ENCODE peak calls at places on chromosomes 13 and 19, in four cellular contexts. R, X, O and M are unnamed samples.

GRCh38 chr13:76948139-76948538 is at the start of gene ACOD1:
- DNase-seq in R (no peak), X (no peak), O (no peak), M (no peak)

GRCh38 chr13:31101511-31102170 is 60.1 kb downstream of the HSPH1 start:
- DNase-seq in X (no peak), R (no peak), O (no peak), M (no peak)

GRCh38 chr19:16425019-16425418 is 46.8 kb downstream of the EPS15L1 start:
- DNase-seq in O (no peak), X (no peak), R (no peak), M (no peak)

GRCh38 chr13:98584668-98585397 is 7.9 kb upstream of the STK24 start:
- DNase-seq in X (no peak), R (no peak), O (no peak), M (no peak)

GRCh38 chr13:52001120-52001731 is 10.0 kb downstream of the ATP7B start:
- DNase-seq in R (peak), O (peak), X (no peak), M (peak)

GRCh38 chr19:11964858-11965645 is at the start of gene ZNF763:
- DNase-seq in O (no peak), R (peak), X (peak), M (peak)

GRCh38 chr19:5339470-5339949 is 1.1 kb downstream of the PTPRS start:
- DNase-seq in R (peak), O (no peak), X (no peak), M (no peak)

GRCh38 chr19:8307400-8307964 is 676 bp downstream of the CD320 start:
- DNase-seq in R (peak), X (no peak), O (no peak), M (peak)

GRCh38 chr13:100608906-100609305 is 20.3 kb upstream of the GGACT start:
- DNase-seq in R (peak), X (peak), O (no peak), M (no peak)

GRCh38 chr13:100610399-100611347 is 22.1 kb upstream of the GGACT start:
- DNase-seq in O (no peak), R (no peak), X (peak), M (no peak)

DNA sequence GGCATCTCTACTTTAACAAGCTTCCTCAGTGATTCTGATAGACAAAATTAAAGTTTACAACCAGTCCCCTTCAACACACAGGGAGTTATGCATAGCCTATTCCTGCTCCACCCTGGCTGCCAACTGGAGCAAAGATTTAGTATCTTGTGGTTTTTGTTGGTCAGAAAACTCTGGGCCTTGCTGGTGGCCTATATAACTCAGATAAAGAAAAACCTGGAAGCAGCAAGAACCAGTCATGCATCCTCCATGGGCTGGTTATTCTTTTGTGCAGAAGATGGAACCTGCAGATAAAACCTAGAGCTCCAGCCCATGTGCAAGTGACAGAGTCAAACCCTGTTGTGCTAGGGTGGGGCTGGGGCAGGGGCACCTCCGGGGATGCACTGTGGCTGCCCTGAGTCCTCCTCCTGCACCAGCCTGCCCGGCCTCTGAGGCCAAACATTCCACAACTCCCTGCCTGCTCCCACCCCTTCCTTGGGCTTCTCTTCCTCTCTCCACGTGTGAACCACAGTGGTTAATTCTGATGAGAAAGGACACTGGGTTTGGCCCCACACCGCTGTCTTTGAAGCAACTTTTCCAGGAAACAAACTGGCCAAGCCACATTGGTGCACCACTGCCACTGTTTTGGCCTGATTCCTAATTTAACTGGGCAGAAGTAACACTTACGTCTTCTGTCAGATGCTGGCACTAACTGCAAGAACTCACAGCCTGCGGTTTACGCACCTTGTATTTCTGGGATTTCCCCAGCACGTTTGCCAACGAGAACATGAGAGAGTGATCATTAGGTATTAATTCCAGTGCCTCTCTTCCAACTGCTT is 23.3 kb upstream of the GGACT start:
- DNase-seq in R (no peak), X (no peak), O (no peak), M (no peak)
- TF ChIP-seq POLR2AphosphoS2 in R (no peak), X (no peak), O (no peak), M (no peak)

DNA sequence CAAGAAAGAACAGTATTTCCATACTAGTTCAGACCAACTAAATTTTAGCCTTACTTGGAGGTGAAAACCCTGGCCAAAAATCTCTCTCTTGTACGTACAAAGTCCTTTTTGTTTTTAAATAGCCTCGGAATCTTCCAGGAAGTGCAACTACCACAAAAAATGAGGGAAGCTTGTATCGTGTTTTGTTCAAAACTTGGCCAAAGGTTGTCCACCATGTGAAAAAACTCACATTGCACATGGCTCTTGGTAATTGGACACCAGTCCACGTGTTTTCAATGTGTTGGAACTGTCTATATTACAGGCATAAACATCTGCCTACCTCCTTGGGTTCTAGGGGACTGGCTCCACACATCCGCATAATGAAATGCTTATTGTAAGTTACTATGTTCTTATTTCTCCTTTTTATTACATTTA is 15.2 kb upstream of the STRN4 start:
- DNase-seq in X (no peak), O (no peak), R (no peak), M (peak)
- TF ChIP-seq POLR2AphosphoS2 in X (no peak), O (no peak), R (no peak), M (no peak)

GRCh38 chr19:19110410-19111137 is 27.7 kb downstream of the TMEM161A start:
- DNase-seq in O (peak), X (no peak), R (no peak), M (no peak)
- TF ChIP-seq POLR2AphosphoS2 in O (no peak), X (no peak), R (no peak), M (no peak)

GRCh38 chr19:29384676-29385075 is 141.1 kb upstream of the VSTM2B start:
- DNase-seq in O (no peak), X (no peak), R (no peak), M (no peak)
- TF ChIP-seq POLR2AphosphoS2 in O (no peak), X (no peak), R (no peak), M (no peak)

GRCh38 chr19:51168571-51169282 is 26.6 kb downstream of the SIGLEC7 start:
- DNase-seq in X (no peak), O (no peak), R (no peak), M (no peak)

GRCh38 chr19:51164215-51164614 is 22.1 kb downstream of the SIGLEC7 start:
- DNase-seq in O (no peak), R (no peak), X (no peak), M (no peak)

GRCh38 chr19:51163257-51163656 is 21.2 kb downstream of the SIGLEC7 start:
- DNase-seq in X (no peak), O (no peak), R (no peak), M (no peak)

GRCh38 chr19:51172223-51172622 is 30.1 kb downstream of the SIGLEC7 start:
- DNase-seq in X (no peak), O (no peak), R (no peak), M (no peak)

GRCh38 chr19:51166846-51167490 is 24.9 kb downstream of the SIGLEC7 start:
- DNase-seq in O (no peak), X (no peak), R (no peak), M (no peak)
- TF ChIP-seq POLR2AphosphoS2 in O (no peak), X (no peak), R (no peak), M (no peak)

DNA sequence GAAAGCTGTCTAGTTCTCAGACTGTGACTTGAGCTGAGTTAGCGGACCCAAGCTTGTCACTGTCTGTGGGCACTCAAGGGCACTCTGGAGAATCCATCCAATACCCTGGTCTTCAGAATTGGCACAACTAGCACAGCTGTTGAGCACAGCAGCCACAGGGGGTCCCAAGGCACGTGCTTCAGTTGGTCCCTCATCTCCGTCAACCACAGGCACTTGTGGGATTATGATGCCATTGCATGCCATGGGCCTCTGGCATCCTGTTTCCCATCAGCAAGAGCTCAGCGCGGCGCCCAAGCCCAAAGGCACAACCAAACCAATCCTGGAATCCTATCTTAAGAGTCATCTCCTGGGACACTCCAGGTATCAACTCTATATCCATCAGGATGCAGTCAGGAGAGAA is 3.7 kb upstream of the B3GNT8 start:
- DNase-seq in X (no peak), R (no peak), O (no peak), M (no peak)
- TF ChIP-seq POLR2AphosphoS2 in X (no peak), R (no peak), O (no peak), M (no peak)

GRCh38 chr13:26923824-26924605 is 163.4 kb upstream of the GPR12 start:
- DNase-seq in O (peak), R (no peak), X (no peak), M (no peak)
- TF ChIP-seq POLR2AphosphoS2 in O (no peak), R (no peak), X (no peak), M (no peak)